ENCODE peak calls at places on chromosomes 1 and 21, in ten cellular contexts. One of them, this sample, is unnamed.

GRCh38 chr1:33260435-33260980 is 4.2 kb downstream of the ZNF362 start:
- DNase-seq in breast epithelium: no peak
- DNase-seq in GM12892: no peak
- DNase-seq in suprapubic skin: no peak
- DNase-seq in GM12878: no peak
- DNase-seq in prostate gland: no peak
- DNase-seq in K562: no peak
- DNase-seq in endothelial cell of umbilical vein: no peak
- DNase-seq in transverse colon: no peak
- DNase-seq in GM12891: no peak
- DNase-seq in this sample: no peak

GRCh38 chr1:218527737-218528136 is 182.6 kb downstream of the TGFB2 start:
- DNase-seq in breast epithelium: no peak
- DNase-seq in GM12892: no peak
- DNase-seq in suprapubic skin: no peak
- DNase-seq in GM12878: no peak
- DNase-seq in prostate gland: no peak
- DNase-seq in K562: no peak
- DNase-seq in endothelial cell of umbilical vein: no peak
- DNase-seq in transverse colon: no peak
- DNase-seq in GM12891: no peak
- DNase-seq in this sample: no peak

GRCh38 chr1:12179111-12179519 is 12.3 kb downstream of the TNFRSF1B start:
- DNase-seq in breast epithelium: no peak
- DNase-seq in GM12892: no peak
- DNase-seq in suprapubic skin: no peak
- DNase-seq in GM12878: no peak
- DNase-seq in prostate gland: no peak
- DNase-seq in K562: no peak
- DNase-seq in endothelial cell of umbilical vein: peak
- DNase-seq in transverse colon: peak
- DNase-seq in GM12891: no peak
- DNase-seq in this sample: no peak

GRCh38 chr1:244836135-244836521 is 670 bp downstream of the COX20 start:
- DNase-seq in breast epithelium: no peak
- DNase-seq in GM12892: no peak
- DNase-seq in suprapubic skin: no peak
- DNase-seq in GM12878: no peak
- DNase-seq in prostate gland: no peak
- DNase-seq in K562: peak
- DNase-seq in endothelial cell of umbilical vein: peak
- DNase-seq in transverse colon: no peak
- DNase-seq in GM12891: no peak
- DNase-seq in this sample: no peak

GRCh38 chr1:145927073-145927886 is at the start of gene RBM8A:
- DNase-seq in breast epithelium: peak
- DNase-seq in GM12892: peak
- DNase-seq in suprapubic skin: peak
- DNase-seq in GM12878: peak
- DNase-seq in prostate gland: peak
- DNase-seq in K562: peak
- DNase-seq in endothelial cell of umbilical vein: peak
- DNase-seq in transverse colon: peak
- DNase-seq in GM12891: peak
- DNase-seq in this sample: peak

GRCh38 chr1:115969509-115969908 is 6.8 kb upstream of the SLC22A15 start:
- DNase-seq in breast epithelium: no peak
- DNase-seq in GM12892: no peak
- DNase-seq in suprapubic skin: no peak
- DNase-seq in GM12878: no peak
- DNase-seq in prostate gland: no peak
- DNase-seq in K562: peak
- DNase-seq in endothelial cell of umbilical vein: no peak
- DNase-seq in transverse colon: no peak
- DNase-seq in GM12891: no peak
- DNase-seq in this sample: no peak

GRCh38 chr1:92774407-92774806 is 10.5 kb downstream of the EVI5 start:
- DNase-seq in breast epithelium: no peak
- DNase-seq in GM12892: no peak
- DNase-seq in suprapubic skin: no peak
- DNase-seq in GM12878: no peak
- DNase-seq in prostate gland: no peak
- DNase-seq in K562: no peak
- DNase-seq in endothelial cell of umbilical vein: no peak
- DNase-seq in transverse colon: no peak
- DNase-seq in GM12891: no peak
- DNase-seq in this sample: no peak

GRCh38 chr21:28221984-28222383 is 770.7 kb downstream of the LTN1 start:
- DNase-seq in breast epithelium: no peak
- DNase-seq in GM12892: no peak
- DNase-seq in suprapubic skin: no peak
- DNase-seq in GM12878: no peak
- DNase-seq in prostate gland: no peak
- DNase-seq in K562: no peak
- DNase-seq in endothelial cell of umbilical vein: no peak
- DNase-seq in transverse colon: no peak
- DNase-seq in GM12891: no peak
- DNase-seq in this sample: no peak

GRCh38 chr1:47521034-47521871 is 83.4 kb downstream of the FOXD2 start:
- DNase-seq in breast epithelium: no peak
- DNase-seq in GM12892: no peak
- DNase-seq in suprapubic skin: peak
- DNase-seq in GM12878: no peak
- DNase-seq in prostate gland: no peak
- DNase-seq in K562: no peak
- DNase-seq in endothelial cell of umbilical vein: peak
- DNase-seq in transverse colon: no peak
- DNase-seq in GM12891: no peak
- DNase-seq in this sample: peak

GRCh38 chr1:232508161-232508661 is 121.7 kb downstream of the SIPA1L2 start:
- DNase-seq in breast epithelium: no peak
- DNase-seq in GM12892: no peak
- DNase-seq in suprapubic skin: no peak
- DNase-seq in GM12878: no peak
- DNase-seq in prostate gland: no peak
- DNase-seq in K562: no peak
- DNase-seq in endothelial cell of umbilical vein: no peak
- DNase-seq in transverse colon: no peak
- DNase-seq in GM12891: no peak
- DNase-seq in this sample: no peak

DNA sequence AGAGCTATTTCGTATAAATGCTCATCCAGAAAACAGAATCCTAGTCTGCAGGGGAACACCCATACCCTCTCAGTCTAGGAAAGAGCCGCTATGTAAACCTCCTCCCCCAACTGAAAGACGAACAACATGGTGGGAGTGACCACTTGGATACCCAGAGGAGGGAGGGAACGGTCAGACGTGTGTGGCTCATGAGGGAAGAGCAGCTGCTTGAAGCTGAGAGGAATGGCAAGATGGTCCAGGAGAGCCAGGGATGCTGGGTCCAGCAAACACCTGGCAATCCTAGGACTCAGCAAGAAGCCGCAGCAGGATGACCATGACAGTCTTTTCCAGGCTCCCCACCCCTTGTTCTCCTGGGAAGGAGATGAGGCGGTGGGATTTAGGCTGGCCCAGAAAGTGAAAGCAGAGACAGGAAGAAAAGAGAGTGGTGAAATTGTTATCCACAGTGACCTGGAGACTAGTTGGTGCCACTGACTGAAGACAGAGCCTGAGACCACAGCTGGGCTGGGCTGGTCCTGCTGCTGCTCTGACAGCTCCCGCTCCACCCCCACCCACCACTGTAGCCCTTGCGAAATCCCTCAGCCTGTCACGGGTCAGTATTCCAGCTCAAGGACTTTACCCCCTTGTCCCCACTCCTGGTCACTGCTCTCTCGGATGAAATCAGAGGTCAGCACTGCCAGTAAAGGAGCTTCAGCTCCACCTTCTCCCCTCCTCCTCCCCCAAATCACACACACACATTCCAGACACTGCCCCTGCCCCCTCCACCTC is 3.6 kb downstream of the CERS2 start:
- DNase-seq in breast epithelium: peak
- DNase-seq in GM12892: no peak
- DNase-seq in suprapubic skin: peak
- DNase-seq in GM12878: no peak
- DNase-seq in prostate gland: peak
- DNase-seq in K562: no peak
- DNase-seq in endothelial cell of umbilical vein: no peak
- DNase-seq in transverse colon: peak
- DNase-seq in GM12891: no peak
- DNase-seq in this sample: peak
- TF ChIP-seq POLR2A in breast epithelium: no peak
- TF ChIP-seq POLR2A in GM12892: no peak
- TF ChIP-seq POLR2A in suprapubic skin: no peak
- TF ChIP-seq POLR2A in GM12878: no peak
- TF ChIP-seq POLR2A in prostate gland: no peak
- TF ChIP-seq POLR2A in K562: no peak
- TF ChIP-seq POLR2A in endothelial cell of umbilical vein: peak
- TF ChIP-seq POLR2A in transverse colon: peak
- TF ChIP-seq POLR2A in GM12891: no peak
- TF ChIP-seq POLR2A in this sample: no peak

DNA sequence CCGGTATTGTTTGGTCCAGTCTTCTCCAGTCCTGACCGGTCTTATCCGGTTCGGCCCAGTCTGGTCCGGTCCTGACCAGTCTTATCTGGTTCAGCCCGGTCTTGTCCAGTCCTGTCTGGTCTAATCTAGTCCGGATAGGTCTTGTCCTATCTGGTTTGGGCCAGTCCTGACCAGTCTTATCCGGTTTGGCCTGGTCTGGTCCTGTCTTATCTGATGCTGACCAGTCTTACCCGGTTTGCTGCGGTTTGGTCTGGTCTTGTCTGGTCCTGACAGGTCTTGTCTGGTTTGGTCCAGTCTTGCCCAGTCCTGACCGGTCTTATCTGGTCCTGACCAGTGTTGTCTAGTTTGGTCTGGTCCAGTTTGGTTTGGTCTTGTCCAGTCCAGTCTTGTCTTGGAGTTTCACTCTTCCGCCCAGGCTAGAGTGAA is 30.1 kb downstream of the DHX9 start:
- DNase-seq in breast epithelium: no peak
- DNase-seq in GM12892: no peak
- DNase-seq in suprapubic skin: no peak
- DNase-seq in GM12878: no peak
- DNase-seq in prostate gland: no peak
- DNase-seq in K562: peak
- DNase-seq in endothelial cell of umbilical vein: no peak
- DNase-seq in transverse colon: no peak
- DNase-seq in GM12891: no peak
- DNase-seq in this sample: no peak
- TF ChIP-seq POLR2AphosphoS5 in breast epithelium: no peak
- TF ChIP-seq POLR2AphosphoS5 in GM12892: no peak
- TF ChIP-seq POLR2AphosphoS5 in suprapubic skin: no peak
- TF ChIP-seq POLR2AphosphoS5 in GM12878: no peak
- TF ChIP-seq POLR2AphosphoS5 in prostate gland: no peak
- TF ChIP-seq POLR2AphosphoS5 in K562: peak
- TF ChIP-seq POLR2AphosphoS5 in endothelial cell of umbilical vein: no peak
- TF ChIP-seq POLR2AphosphoS5 in transverse colon: no peak
- TF ChIP-seq POLR2AphosphoS5 in GM12891: peak
- TF ChIP-seq POLR2AphosphoS5 in this sample: no peak

GRCh38 chr1:9588551-9589143 is at the start of gene TMEM201:
- DNase-seq in breast epithelium: peak
- DNase-seq in GM12892: peak
- DNase-seq in suprapubic skin: peak
- DNase-seq in GM12878: peak
- DNase-seq in prostate gland: peak
- DNase-seq in K562: peak
- DNase-seq in endothelial cell of umbilical vein: peak
- DNase-seq in transverse colon: peak
- DNase-seq in GM12891: peak
- DNase-seq in this sample: peak
- TF ChIP-seq POLR2A in breast epithelium: no peak
- TF ChIP-seq POLR2A in GM12892: peak
- TF ChIP-seq POLR2A in suprapubic skin: peak
- TF ChIP-seq POLR2A in GM12878: peak
- TF ChIP-seq POLR2A in prostate gland: peak
- TF ChIP-seq POLR2A in K562: no peak
- TF ChIP-seq POLR2A in endothelial cell of umbilical vein: no peak
- TF ChIP-seq POLR2A in transverse colon: no peak
- TF ChIP-seq POLR2A in GM12891: no peak
- TF ChIP-seq POLR2A in this sample: no peak

GRCh38 chr1:2175681-2176454 is 18.7 kb downstream of the FAAP20 start:
- DNase-seq in breast epithelium: no peak
- DNase-seq in GM12892: no peak
- DNase-seq in suprapubic skin: no peak
- DNase-seq in GM12878: no peak
- DNase-seq in prostate gland: no peak
- DNase-seq in K562: peak
- DNase-seq in endothelial cell of umbilical vein: no peak
- DNase-seq in transverse colon: no peak
- DNase-seq in GM12891: no peak
- DNase-seq in this sample: no peak
- TF ChIP-seq POLR2AphosphoS5 in breast epithelium: no peak
- TF ChIP-seq POLR2AphosphoS5 in GM12892: no peak
- TF ChIP-seq POLR2AphosphoS5 in suprapubic skin: no peak
- TF ChIP-seq POLR2AphosphoS5 in GM12878: no peak
- TF ChIP-seq POLR2AphosphoS5 in prostate gland: no peak
- TF ChIP-seq POLR2AphosphoS5 in K562: no peak
- TF ChIP-seq POLR2AphosphoS5 in endothelial cell of umbilical vein: no peak
- TF ChIP-seq POLR2AphosphoS5 in transverse colon: no peak
- TF ChIP-seq POLR2AphosphoS5 in GM12891: no peak
- TF ChIP-seq POLR2AphosphoS5 in this sample: no peak

GRCh38 chr1:239696317-239696716 is 309.9 kb downstream of the CHRM3 start:
- DNase-seq in breast epithelium: no peak
- DNase-seq in GM12892: no peak
- DNase-seq in suprapubic skin: no peak
- DNase-seq in GM12878: no peak
- DNase-seq in prostate gland: no peak
- DNase-seq in K562: no peak
- DNase-seq in endothelial cell of umbilical vein: no peak
- DNase-seq in transverse colon: no peak
- DNase-seq in GM12891: no peak
- DNase-seq in this sample: no peak
- TF ChIP-seq POLR2A in breast epithelium: no peak
- TF ChIP-seq POLR2A in GM12892: no peak
- TF ChIP-seq POLR2A in suprapubic skin: no peak
- TF ChIP-seq POLR2A in GM12878: no peak
- TF ChIP-seq POLR2A in prostate gland: no peak
- TF ChIP-seq POLR2A in K562: no peak
- TF ChIP-seq POLR2A in endothelial cell of umbilical vein: no peak
- TF ChIP-seq POLR2A in transverse colon: no peak
- TF ChIP-seq POLR2A in GM12891: no peak
- TF ChIP-seq POLR2A in this sample: no peak

DNA sequence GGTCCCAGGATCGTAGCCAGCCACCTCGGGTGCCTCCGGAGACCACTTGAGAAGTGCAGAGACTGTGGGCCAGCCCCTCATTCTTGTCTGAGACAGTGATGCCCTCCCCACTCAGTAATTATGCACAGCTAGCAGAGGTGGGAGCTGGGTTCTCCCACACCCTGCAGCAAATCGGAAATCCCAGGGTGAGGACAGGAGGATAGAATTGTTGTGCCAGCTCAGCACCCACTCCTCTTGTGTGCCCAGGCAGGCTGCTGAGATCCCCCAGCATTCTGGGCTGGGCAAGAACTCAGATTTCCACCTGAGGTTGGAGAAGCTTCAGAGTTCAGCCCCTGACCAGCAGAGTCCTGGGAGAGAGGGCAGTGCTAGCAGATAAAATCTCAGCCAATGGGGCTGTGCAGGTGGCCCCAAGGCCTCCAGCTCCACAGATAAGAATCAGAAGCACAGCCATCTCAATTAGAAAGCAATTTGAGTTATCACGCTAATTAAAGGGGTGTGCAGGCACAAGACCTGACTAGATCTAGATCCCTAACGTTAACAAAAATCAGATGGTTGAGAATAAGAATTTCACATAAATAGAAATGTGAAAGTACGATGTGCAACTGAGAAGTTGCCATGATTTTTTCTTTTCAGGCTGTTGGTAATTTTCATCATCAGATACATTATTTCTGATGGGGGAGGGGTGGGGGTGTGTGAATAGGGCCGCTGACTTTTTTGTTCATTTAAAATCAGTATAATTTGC is 45.5 kb upstream of the IRF2BP2 start:
- DNase-seq in breast epithelium: no peak
- DNase-seq in GM12892: no peak
- DNase-seq in suprapubic skin: no peak
- DNase-seq in GM12878: no peak
- DNase-seq in prostate gland: no peak
- DNase-seq in K562: no peak
- DNase-seq in endothelial cell of umbilical vein: no peak
- DNase-seq in transverse colon: no peak
- DNase-seq in GM12891: no peak
- DNase-seq in this sample: no peak
- TF ChIP-seq POLR2AphosphoS5 in breast epithelium: no peak
- TF ChIP-seq POLR2AphosphoS5 in GM12892: no peak
- TF ChIP-seq POLR2AphosphoS5 in suprapubic skin: no peak
- TF ChIP-seq POLR2AphosphoS5 in GM12878: no peak
- TF ChIP-seq POLR2AphosphoS5 in prostate gland: no peak
- TF ChIP-seq POLR2AphosphoS5 in K562: no peak
- TF ChIP-seq POLR2AphosphoS5 in endothelial cell of umbilical vein: no peak
- TF ChIP-seq POLR2AphosphoS5 in transverse colon: no peak
- TF ChIP-seq POLR2AphosphoS5 in GM12891: no peak
- TF ChIP-seq POLR2AphosphoS5 in this sample: no peak